ENCODE peak calls at places on chromosome 10, in four cellular contexts. P is neuronal stem cell, Z is iPS DF 6.9, X is neural progenitor cell. B is an unnamed sample.

GRCh38 chr10:128274938-128275337 is 148.7 kb upstream of the MKI67 start:
- DNase-seq in Z (no peak), P (no peak), X (no peak), B (peak; percentile 6)

GRCh38 chr10:24866615-24867583 is 85.5 kb downstream of the PRTFDC1 start:
- DNase-seq in Z (no peak), X (no peak), P (no peak), B (peak; percentile 13)

GRCh38 chr10:88318803-88319202 is 264.3 kb downstream of the RNLS start:
- DNase-seq in X (no peak), Z (peak; percentile 22), P (no peak), B (peak; percentile 0)

GRCh38 chr10:118569241-118569881 is 26.1 kb downstream of the PRLHR start:
- DNase-seq in Z (no peak), P (no peak), X (no peak), B (no peak)

GRCh38 chr10:3786295-3786981 is 1.4 kb upstream of the KLF6 start:
- DNase-seq in P (no peak), Z (no peak), X (peak; percentile 52), B (peak; percentile 40)

GRCh38 chr10:26725837-26726727 is 28.6 kb downstream of the PDSS1 start:
- DNase-seq in X (peak; percentile 52), P (peak; percentile 36), Z (peak; percentile 2), B (peak; percentile 74)

GRCh38 chr10:43195557-43195956 is 57.3 kb downstream of the CSGALNACT2 start:
- DNase-seq in X (no peak), Z (no peak), P (no peak), B (no peak)

GRCh38 chr10:112346774-112347173 is 27.1 kb upstream of the ACSL5 start:
- DNase-seq in X (no peak), P (no peak), Z (no peak), B (no peak)

GRCh38 chr10:43595739-43596298 is 10.4 kb upstream of the ZNF485 start:
- DNase-seq in X (no peak), Z (no peak), P (no peak), B (no peak)

GRCh38 chr10:62063795-62064472 is 162.4 kb downstream of the ARID5B start:
- DNase-seq in X (no peak), P (no peak), Z (no peak), B (no peak)

GRCh38 chr10:31618541-31619291 is 299.7 kb downstream of the ZEB1 start:
- DNase-seq in X (no peak), P (no peak), Z (no peak), B (peak; percentile 91)

GRCh38 chr10:649798-650690 is 39.4 kb downstream of the DIP2C start:
- DNase-seq in P (no peak), X (no peak), Z (no peak), B (no peak)

GRCh38 chr10:44132361-44133289 is 252.3 kb downstream of the CXCL12 start:
- DNase-seq in Z (no peak), X (no peak), P (no peak), B (no peak)

GRCh38 chr10:88254091-88254490 is 329.0 kb downstream of the RNLS start:
- DNase-seq in X (no peak), P (no peak), Z (no peak), B (peak; percentile 32)

GRCh38 chr10:30199376-30200018 is 140.1 kb upstream of the JCAD start:
- DNase-seq in Z (no peak), X (no peak), P (no peak), B (no peak)

GRCh38 chr10:30862486-30862885 is 169.2 kb downstream of the ZNF438 start:
- DNase-seq in Z (no peak), P (no peak), X (no peak), B (peak; percentile 51)

GRCh38 chr10:32189400-32190084 is 133.3 kb upstream of the KIF5B start:
- DNase-seq in Z (no peak), P (no peak), X (no peak), B (peak; percentile 31)

GRCh38 chr10:110840923-110841428 is 30.8 kb upstream of the PDCD4 start:
- DNase-seq in P (no peak), X (no peak), Z (no peak), B (no peak)

GRCh38 chr10:35754489-35754888 is 112.4 kb upstream of the FZD8 start:
- DNase-seq in P (no peak), X (no peak), Z (no peak), B (no peak)

GRCh38 chr10:75450062-75450429 is 18.6 kb downstream of the LRMDA start:
- DNase-seq in X (no peak), P (no peak), Z (no peak), B (no peak)

GRCh38 chr10:3525832-3526449 is 259.1 kb downstream of the KLF6 start:
- DNase-seq in P (no peak), X (no peak), Z (no peak), B (peak; percentile 10)

GRCh38 chr10:44334621-44335184 is 50.2 kb downstream of the CXCL12 start:
- DNase-seq in Z (no peak), P (no peak), X (no peak), B (peak; percentile 60)

GRCh38 chr10:77416327-77417135 is 221.1 kb downstream of the KCNMA1 start:
- DNase-seq in X (no peak), Z (no peak), P (no peak), B (no peak)

GRCh38 chr10:11610855-11611247 is 599 bp downstream of the USP6NL start:
- DNase-seq in P (no peak), X (peak; percentile 54), Z (no peak), B (peak; percentile 19)

GRCh38 chr10:3844626-3845025 is 59.6 kb upstream of the KLF6 start:
- DNase-seq in Z (no peak), P (no peak), X (no peak), B (no peak)

GRCh38 chr10:89337493-89337892 is 9.7 kb downstream of the IFIT3 start:
- DNase-seq in X (no peak), P (no peak), Z (no peak), B (peak; percentile 11)

GRCh38 chr10:91167406-91167805 is 53.1 kb upstream of the PCGF5 start:
- DNase-seq in X (no peak), P (no peak), Z (no peak), B (no peak)

GRCh38 chr10:92387289-92387940 is 96.4 kb downstream of the MARCHF5 start:
- DNase-seq in Z (peak; percentile 95), P (peak; percentile 88), X (peak; percentile 98), B (peak; percentile 90)

GRCh38 chr10:79185067-79185774 is 116.5 kb downstream of the ZMIZ1 start:
- DNase-seq in X (peak; percentile 62), Z (no peak), P (no peak), B (peak; percentile 49)
- H3K27ac ChIP-seq in X (no peak overlapping the region), Z (no peak overlapping the region), P (peak overlapping the region; percentile 29), B (peak overlapping the region; percentile 44)

GRCh38 chr10:103679096-103679790 is 176.1 kb downstream of the SH3PXD2A start:
- DNase-seq in P (no peak), Z (no peak), X (no peak), B (no peak)

GRCh38 chr10:103676851-103677417 is 178.4 kb downstream of the SH3PXD2A start:
- DNase-seq in X (no peak), P (no peak), Z (no peak), B (no peak)

GRCh38 chr10:103676058-103676785 is 179.2 kb downstream of the SH3PXD2A start:
- DNase-seq in Z (no peak), X (no peak), P (no peak), B (no peak)

GRCh38 chr10:103677486-103677885 is 177.9 kb downstream of the SH3PXD2A start:
- DNase-seq in X (no peak), Z (no peak), P (no peak), B (no peak)

GRCh38 chr10:103678104-103678526 is 177.3 kb downstream of the SH3PXD2A start:
- DNase-seq in P (no peak), X (peak; percentile 55), Z (no peak), B (peak; percentile 88)
- H3K27ac ChIP-seq in P (no peak overlapping the region), X (no peak overlapping the region), Z (no peak overlapping the region), B (peak overlapping the region; percentile 23)

GRCh38 chr10:122474145-122474739 is 12.9 kb downstream of the HTRA1 start:
- DNase-seq in P (no peak), Z (no peak), X (no peak), B (no peak)

GRCh38 chr10:122473116-122473515 is 11.8 kb downstream of the HTRA1 start:
- DNase-seq in X (no peak), Z (no peak), P (no peak), B (no peak)

GRCh38 chr10:122475581-122475980 is 14.2 kb downstream of the HTRA1 start:
- DNase-seq in X (peak; percentile 77), Z (no peak), P (peak; percentile 46), B (no peak)

GRCh38 chr10:122476034-122476695 is 14.8 kb downstream of the HTRA1 start:
- DNase-seq in X (no peak), P (no peak), Z (no peak), B (no peak)

GRCh38 chr10:122475130-122475529 is 13.8 kb downstream of the HTRA1 start:
- DNase-seq in P (no peak), X (no peak), Z (no peak), B (no peak)
- H3K27ac ChIP-seq in P (no peak overlapping the region), X (no peak overlapping the region), Z (no peak overlapping the region), B (no peak overlapping the region)

GRCh38 chr10:69506834-69507643 is 55.8 kb downstream of the TSPAN15 start:
- DNase-seq in Z (no peak), X (no peak), P (no peak), B (no peak)
- H3K27ac ChIP-seq in Z (no peak overlapping the region), X (no peak overlapping the region), P (no peak overlapping the region), B (no peak overlapping the region)

GRCh38 chr10:69439813-69440506 is 11.3 kb upstream of the TSPAN15 start:
- DNase-seq in Z (no peak), P (no peak), X (peak; percentile 16), B (peak; percentile 30)
- H3K27ac ChIP-seq in Z (no peak overlapping the region), P (no peak overlapping the region), X (no peak overlapping the region), B (no peak overlapping the region)

GRCh38 chr10:132562177-132562915 is 24.8 kb downstream of the INPP5A start:
- DNase-seq in Z (no peak), P (no peak), X (no peak), B (no peak)

GRCh38 chr10:132557696-132558515 is 20.3 kb downstream of the INPP5A start:
- DNase-seq in Z (no peak), P (no peak), X (no peak), B (peak; percentile 43)

GRCh38 chr10:132559538-132559937 is 22.0 kb downstream of the INPP5A start:
- DNase-seq in Z (no peak), X (no peak), P (no peak), B (no peak)

GRCh38 chr10:132558516-132559413 is 21.2 kb downstream of the INPP5A start:
- DNase-seq in Z (no peak), P (no peak), X (no peak), B (no peak)

DNA sequence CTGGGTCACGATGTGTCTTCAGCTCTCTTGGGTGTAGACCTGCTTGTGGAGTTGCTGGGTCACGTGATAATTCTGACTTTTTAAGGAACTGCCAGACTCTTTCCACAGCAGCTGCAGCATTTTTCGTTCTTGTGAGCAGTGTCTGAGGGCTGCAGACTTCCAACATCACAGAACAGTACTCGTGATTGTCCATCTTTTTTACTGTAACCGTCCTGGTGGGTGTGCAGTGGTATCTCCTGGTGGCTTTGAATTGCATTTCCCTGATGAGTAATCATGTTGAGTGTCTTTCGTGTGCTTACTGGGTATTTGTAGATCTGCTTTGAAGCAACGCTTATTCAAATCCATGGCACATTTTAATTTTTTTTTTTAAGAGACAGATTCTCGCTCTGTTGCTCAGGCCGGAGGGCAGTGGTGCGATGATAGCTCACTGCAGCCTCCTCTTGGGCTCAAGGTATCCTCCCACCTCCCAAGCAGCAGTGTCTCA is 22.7 kb downstream of the INPP5A start:
- DNase-seq in X (no peak), Z (no peak), P (no peak), B (no peak)
- H3K27ac ChIP-seq in X (no peak overlapping the region), Z (no peak overlapping the region), P (no peak overlapping the region), B (no peak overlapping the region)

B was measured in SJCRH30.